ENCODE peak calls at places on chromosomes 2 and 18, in seven cellular contexts. One of them, this sample, is unnamed.
A peak's percentile ranks its signal among the peaks of the same experiment; 100 is the strongest.

GRCh38 chr2:10658041-10658913 is 31.5 kb downstream of the NOL10 start:
- DNase-seq in Peyer's patch: no peak
- DNase-seq in cardiac muscle cell: no peak
- DNase-seq in neural progenitor cell: no peak
- DNase-seq in naive thymus-derived CD4-positive, alpha-beta T cell: no peak
- DNase-seq in upper lobe of right lung: no peak
- DNase-seq in tibial artery: no peak
- DNase-seq in this sample: peak; percentile 59

GRCh38 chr18:60838677-60839076 is 466.1 kb upstream of the MC4R start:
- DNase-seq in cardiac muscle cell: no peak
- DNase-seq in upper lobe of right lung: no peak
- DNase-seq in tibial artery: no peak
- DNase-seq in Peyer's patch: no peak
- DNase-seq in neural progenitor cell: no peak
- DNase-seq in naive thymus-derived CD4-positive, alpha-beta T cell: no peak
- DNase-seq in this sample: no peak

GRCh38 chr18:54776282-54776977 is 51.8 kb upstream of the RAB27B start:
- DNase-seq in naive thymus-derived CD4-positive, alpha-beta T cell: no peak
- DNase-seq in upper lobe of right lung: no peak
- DNase-seq in cardiac muscle cell: no peak
- DNase-seq in Peyer's patch: no peak
- DNase-seq in tibial artery: no peak
- DNase-seq in neural progenitor cell: no peak
- DNase-seq in this sample: peak; percentile 99

GRCh38 chr18:44900627-44901026 is 219.9 kb downstream of the SETBP1 start:
- DNase-seq in neural progenitor cell: no peak
- DNase-seq in cardiac muscle cell: no peak
- DNase-seq in tibial artery: no peak
- DNase-seq in Peyer's patch: no peak
- DNase-seq in naive thymus-derived CD4-positive, alpha-beta T cell: no peak
- DNase-seq in upper lobe of right lung: no peak
- DNase-seq in this sample: no peak

GRCh38 chr2:32464441-32464840 is 107.6 kb downstream of the BIRC6 start:
- DNase-seq in neural progenitor cell: no peak
- DNase-seq in Peyer's patch: no peak
- DNase-seq in naive thymus-derived CD4-positive, alpha-beta T cell: no peak
- DNase-seq in cardiac muscle cell: no peak
- DNase-seq in tibial artery: no peak
- DNase-seq in upper lobe of right lung: no peak
- DNase-seq in this sample: peak; percentile 32

GRCh38 chr2:127610561-127610960 is 35.4 kb upstream of the GPR17 start:
- DNase-seq in upper lobe of right lung: peak; percentile 18
- DNase-seq in Peyer's patch: no peak
- DNase-seq in naive thymus-derived CD4-positive, alpha-beta T cell: no peak
- DNase-seq in cardiac muscle cell: no peak
- DNase-seq in tibial artery: no peak
- DNase-seq in neural progenitor cell: no peak
- DNase-seq in this sample: no peak

GRCh38 chr2:146964494-146964893 is 880.3 kb upstream of the ACVR2A start:
- DNase-seq in neural progenitor cell: no peak
- DNase-seq in tibial artery: no peak
- DNase-seq in naive thymus-derived CD4-positive, alpha-beta T cell: no peak
- DNase-seq in Peyer's patch: no peak
- DNase-seq in cardiac muscle cell: no peak
- DNase-seq in upper lobe of right lung: no peak
- DNase-seq in this sample: no peak

GRCh38 chr2:234949762-234950434 is 1.9 kb upstream of the SH3BP4 start:
- DNase-seq in naive thymus-derived CD4-positive, alpha-beta T cell: no peak
- DNase-seq in tibial artery: no peak
- DNase-seq in neural progenitor cell: no peak
- DNase-seq in Peyer's patch: no peak
- DNase-seq in cardiac muscle cell: no peak
- DNase-seq in upper lobe of right lung: no peak
- DNase-seq in this sample: peak; percentile 100

GRCh38 chr2:71788601-71789240 is 335.4 kb downstream of the DYSF start:
- DNase-seq in tibial artery: no peak
- DNase-seq in naive thymus-derived CD4-positive, alpha-beta T cell: no peak
- DNase-seq in Peyer's patch: no peak
- DNase-seq in neural progenitor cell: no peak
- DNase-seq in upper lobe of right lung: no peak
- DNase-seq in cardiac muscle cell: no peak
- DNase-seq in this sample: no peak

GRCh38 chr2:158127380-158127804 is 25.7 kb downstream of the UPP2 start:
- DNase-seq in naive thymus-derived CD4-positive, alpha-beta T cell: no peak
- DNase-seq in upper lobe of right lung: no peak
- DNase-seq in neural progenitor cell: no peak
- DNase-seq in Peyer's patch: no peak
- DNase-seq in cardiac muscle cell: no peak
- DNase-seq in tibial artery: no peak
- DNase-seq in this sample: no peak

GRCh38 chr2:173288561-173288960 is 66.1 kb upstream of the CDCA7 start:
- DNase-seq in tibial artery: no peak
- DNase-seq in naive thymus-derived CD4-positive, alpha-beta T cell: no peak
- DNase-seq in cardiac muscle cell: no peak
- DNase-seq in neural progenitor cell: no peak
- DNase-seq in Peyer's patch: no peak
- DNase-seq in upper lobe of right lung: no peak
- DNase-seq in this sample: peak; percentile 83

GRCh38 chr2:225354281-225354774 is 45.2 kb upstream of the NYAP2 start:
- DNase-seq in neural progenitor cell: peak; percentile 22
- DNase-seq in cardiac muscle cell: peak; percentile 86
- DNase-seq in upper lobe of right lung: no peak
- DNase-seq in Peyer's patch: no peak
- DNase-seq in naive thymus-derived CD4-positive, alpha-beta T cell: no peak
- DNase-seq in tibial artery: no peak
- DNase-seq in this sample: peak; percentile 92

GRCh38 chr2:41877114-41877513 is 170.7 kb upstream of the PKDCC start:
- DNase-seq in Peyer's patch: no peak
- DNase-seq in upper lobe of right lung: no peak
- DNase-seq in tibial artery: no peak
- DNase-seq in cardiac muscle cell: no peak
- DNase-seq in neural progenitor cell: no peak
- DNase-seq in naive thymus-derived CD4-positive, alpha-beta T cell: no peak
- DNase-seq in this sample: no peak

GRCh38 chr2:126676814-126677538 is 21.0 kb downstream of the GYPC start:
- DNase-seq in upper lobe of right lung: no peak
- DNase-seq in tibial artery: peak; percentile 40
- DNase-seq in neural progenitor cell: no peak
- DNase-seq in naive thymus-derived CD4-positive, alpha-beta T cell: no peak
- DNase-seq in cardiac muscle cell: no peak
- DNase-seq in Peyer's patch: no peak
- DNase-seq in this sample: no peak

GRCh38 chr2:213627835-213628234 is 343.6 kb downstream of the SPAG16 start:
- DNase-seq in cardiac muscle cell: no peak
- DNase-seq in upper lobe of right lung: no peak
- DNase-seq in neural progenitor cell: no peak
- DNase-seq in tibial artery: no peak
- DNase-seq in Peyer's patch: no peak
- DNase-seq in naive thymus-derived CD4-positive, alpha-beta T cell: no peak
- DNase-seq in this sample: no peak

GRCh38 chr2:74671479-74671878 is 17.4 kb downstream of the SEMA4F start:
- DNase-seq in neural progenitor cell: no peak
- DNase-seq in cardiac muscle cell: no peak
- DNase-seq in upper lobe of right lung: no peak
- DNase-seq in naive thymus-derived CD4-positive, alpha-beta T cell: no peak
- DNase-seq in Peyer's patch: no peak
- DNase-seq in tibial artery: no peak
- DNase-seq in this sample: peak; percentile 70

GRCh38 chr18:31510319-31510718 is 12.3 kb downstream of the DSG2 start:
- DNase-seq in Peyer's patch: no peak
- DNase-seq in tibial artery: no peak
- DNase-seq in upper lobe of right lung: no peak
- DNase-seq in cardiac muscle cell: no peak
- DNase-seq in naive thymus-derived CD4-positive, alpha-beta T cell: no peak
- DNase-seq in neural progenitor cell: no peak
- DNase-seq in this sample: peak; percentile 39

GRCh38 chr2:207467716-207468347 is 61.9 kb upstream of the CREB1 start:
- DNase-seq in upper lobe of right lung: no peak
- DNase-seq in neural progenitor cell: no peak
- DNase-seq in tibial artery: no peak
- DNase-seq in cardiac muscle cell: no peak
- DNase-seq in Peyer's patch: no peak
- DNase-seq in naive thymus-derived CD4-positive, alpha-beta T cell: no peak
- DNase-seq in this sample: peak; percentile 87

GRCh38 chr18:21458322-21458721 is 142.2 kb downstream of the ESCO1 start:
- DNase-seq in neural progenitor cell: no peak
- DNase-seq in tibial artery: peak; percentile 78
- DNase-seq in upper lobe of right lung: no peak
- DNase-seq in naive thymus-derived CD4-positive, alpha-beta T cell: no peak
- DNase-seq in Peyer's patch: no peak
- DNase-seq in cardiac muscle cell: no peak
- DNase-seq in this sample: no peak

GRCh38 chr2:11133936-11134320 is 21.3 kb upstream of the SLC66A3 start:
- DNase-seq in neural progenitor cell: no peak
- DNase-seq in Peyer's patch: no peak
- DNase-seq in cardiac muscle cell: no peak
- DNase-seq in tibial artery: no peak
- DNase-seq in naive thymus-derived CD4-positive, alpha-beta T cell: no peak
- DNase-seq in upper lobe of right lung: no peak
- DNase-seq in this sample: no peak

GRCh38 chr2:144354953-144355352 is 165.0 kb downstream of the ZEB2 start:
- DNase-seq in upper lobe of right lung: no peak
- DNase-seq in tibial artery: no peak
- DNase-seq in neural progenitor cell: no peak
- DNase-seq in naive thymus-derived CD4-positive, alpha-beta T cell: no peak
- DNase-seq in cardiac muscle cell: no peak
- DNase-seq in Peyer's patch: no peak
- DNase-seq in this sample: peak; percentile 65

GRCh38 chr2:121529439-121530209 is 1.1 kb upstream of the RNU4ATAC start:
- DNase-seq in cardiac muscle cell: peak; percentile 91
- DNase-seq in tibial artery: peak; percentile 80
- DNase-seq in upper lobe of right lung: no peak
- DNase-seq in Peyer's patch: peak; percentile 49
- DNase-seq in naive thymus-derived CD4-positive, alpha-beta T cell: no peak
- DNase-seq in neural progenitor cell: peak; percentile 85
- DNase-seq in this sample: peak; percentile 67

GRCh38 chr2:65430515-65431416 is 1.6 kb downstream of the SPRED2 start:
- DNase-seq in tibial artery: peak; percentile 74
- DNase-seq in Peyer's patch: peak; percentile 64
- DNase-seq in naive thymus-derived CD4-positive, alpha-beta T cell: peak; percentile 62
- DNase-seq in neural progenitor cell: peak; percentile 73
- DNase-seq in cardiac muscle cell: peak; percentile 71
- DNase-seq in upper lobe of right lung: peak; percentile 80
- DNase-seq in this sample: peak; percentile 44

GRCh38 chr2:10776231-10776977 is 36.2 kb downstream of the PDIA6 start:
- DNase-seq in Peyer's patch: no peak
- DNase-seq in upper lobe of right lung: peak; percentile 45
- DNase-seq in neural progenitor cell: no peak
- DNase-seq in tibial artery: peak; percentile 50
- DNase-seq in naive thymus-derived CD4-positive, alpha-beta T cell: no peak
- DNase-seq in cardiac muscle cell: no peak
- DNase-seq in this sample: no peak

GRCh38 chr18:50401888-50402287 is 27.0 kb downstream of the SKA1 start:
- DNase-seq in tibial artery: no peak
- DNase-seq in naive thymus-derived CD4-positive, alpha-beta T cell: no peak
- DNase-seq in Peyer's patch: no peak
- DNase-seq in neural progenitor cell: peak; percentile 34
- DNase-seq in cardiac muscle cell: peak; percentile 82
- DNase-seq in upper lobe of right lung: peak; percentile 85
- DNase-seq in this sample: peak; percentile 36

GRCh38 chr2:208280234-208280633 is 14.2 kb downstream of the PIKFYVE start:
- DNase-seq in Peyer's patch: no peak
- DNase-seq in neural progenitor cell: no peak
- DNase-seq in naive thymus-derived CD4-positive, alpha-beta T cell: no peak
- DNase-seq in upper lobe of right lung: no peak
- DNase-seq in tibial artery: no peak
- DNase-seq in cardiac muscle cell: no peak
- DNase-seq in this sample: no peak

GRCh38 chr2:174868916-174869315 is 104.6 kb upstream of the CHRNA1 start:
- DNase-seq in Peyer's patch: no peak
- DNase-seq in cardiac muscle cell: no peak
- DNase-seq in tibial artery: no peak
- DNase-seq in neural progenitor cell: no peak
- DNase-seq in upper lobe of right lung: no peak
- DNase-seq in naive thymus-derived CD4-positive, alpha-beta T cell: no peak
- DNase-seq in this sample: no peak

GRCh38 chr2:159484537-159484936 is 131.8 kb downstream of the BAZ2B start:
- DNase-seq in neural progenitor cell: no peak
- DNase-seq in cardiac muscle cell: no peak
- DNase-seq in tibial artery: no peak
- DNase-seq in upper lobe of right lung: no peak
- DNase-seq in naive thymus-derived CD4-positive, alpha-beta T cell: no peak
- DNase-seq in Peyer's patch: no peak
- DNase-seq in this sample: no peak

GRCh38 chr2:239225921-239226561 is 174.8 kb downstream of the HDAC4 start:
- DNase-seq in Peyer's patch: no peak
- DNase-seq in tibial artery: peak; percentile 62
- DNase-seq in cardiac muscle cell: no peak
- DNase-seq in neural progenitor cell: no peak
- DNase-seq in naive thymus-derived CD4-positive, alpha-beta T cell: no peak
- DNase-seq in upper lobe of right lung: no peak
- DNase-seq in this sample: peak; percentile 69

GRCh38 chr2:216081012-216081411 is 597 bp downstream of the PECR start:
- DNase-seq in tibial artery: no peak
- DNase-seq in neural progenitor cell: no peak
- DNase-seq in cardiac muscle cell: no peak
- DNase-seq in Peyer's patch: no peak
- DNase-seq in naive thymus-derived CD4-positive, alpha-beta T cell: no peak
- DNase-seq in upper lobe of right lung: no peak
- DNase-seq in this sample: no peak
- H3K4me1 ChIP-seq in tibial artery: no peaks in the 10 kb centered on the region
- H3K4me1 ChIP-seq in neural progenitor cell: peaks cover 46% of the 10 kb centered on the region
- H3K4me1 ChIP-seq in cardiac muscle cell: peaks cover 8% of the 10 kb centered on the region
- H3K4me1 ChIP-seq in Peyer's patch: peaks cover 8% of the 10 kb centered on the region
- H3K4me1 ChIP-seq in naive thymus-derived CD4-positive, alpha-beta T cell: peaks cover 52% of the 10 kb centered on the region
- H3K4me1 ChIP-seq in upper lobe of right lung: peaks cover 16% of the 10 kb centered on the region
- H3K4me1 ChIP-seq in this sample: no peaks in the 10 kb centered on the region

DNA sequence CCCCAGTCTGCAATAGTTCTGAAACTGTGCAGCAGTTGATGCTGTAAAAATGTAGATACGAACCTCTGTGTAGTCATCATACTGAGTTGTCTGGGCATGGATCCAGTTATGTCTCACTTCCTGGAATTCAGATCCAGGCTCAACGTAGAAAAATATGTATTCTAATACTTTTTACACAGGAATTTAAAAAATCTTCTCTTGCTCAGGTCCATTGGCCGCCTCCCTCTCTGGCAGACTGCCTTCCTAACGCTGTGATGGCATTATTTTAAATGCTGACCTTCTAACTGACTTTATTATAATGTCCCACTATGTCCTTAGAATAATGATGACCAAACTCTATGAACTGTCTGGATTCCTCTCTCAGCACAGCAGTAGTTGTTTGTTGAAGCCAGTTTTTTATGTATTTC is 119.6 kb downstream of the FEZ2 start:
- DNase-seq in Peyer's patch: no peak
- DNase-seq in cardiac muscle cell: no peak
- DNase-seq in upper lobe of right lung: no peak
- DNase-seq in naive thymus-derived CD4-positive, alpha-beta T cell: no peak
- DNase-seq in tibial artery: peak; percentile 73
- DNase-seq in neural progenitor cell: no peak
- DNase-seq in this sample: peak; percentile 93
- H3K4me1 ChIP-seq in Peyer's patch: no peaks in the 10 kb centered on the region
- H3K4me1 ChIP-seq in cardiac muscle cell: no peaks in the 10 kb centered on the region
- H3K4me1 ChIP-seq in upper lobe of right lung: peaks cover 25% of the 10 kb centered on the region
- H3K4me1 ChIP-seq in naive thymus-derived CD4-positive, alpha-beta T cell: no peaks in the 10 kb centered on the region
- H3K4me1 ChIP-seq in tibial artery: peaks cover 22% of the 10 kb centered on the region
- H3K4me1 ChIP-seq in neural progenitor cell: no peaks in the 10 kb centered on the region
- H3K4me1 ChIP-seq in this sample: peaks cover 39% of the 10 kb centered on the region

GRCh38 chr2:84970266-84970955 is 550 bp upstream of the KCMF1 start:
- DNase-seq in tibial artery: peak; percentile 77
- DNase-seq in upper lobe of right lung: peak; percentile 89
- DNase-seq in cardiac muscle cell: peak; percentile 77
- DNase-seq in neural progenitor cell: peak; percentile 81
- DNase-seq in Peyer's patch: peak; percentile 59
- DNase-seq in naive thymus-derived CD4-positive, alpha-beta T cell: peak; percentile 35
- DNase-seq in this sample: peak; percentile 45
- H3K4me1 ChIP-seq in tibial artery: peaks cover 22% of the 10 kb centered on the region
- H3K4me1 ChIP-seq in upper lobe of right lung: peaks cover 38% of the 10 kb centered on the region
- H3K4me1 ChIP-seq in cardiac muscle cell: peaks cover 19% of the 10 kb centered on the region
- H3K4me1 ChIP-seq in neural progenitor cell: peaks cover 28% of the 10 kb centered on the region
- H3K4me1 ChIP-seq in Peyer's patch: no peaks in the 10 kb centered on the region
- H3K4me1 ChIP-seq in naive thymus-derived CD4-positive, alpha-beta T cell: peaks cover 25% of the 10 kb centered on the region
- H3K4me1 ChIP-seq in this sample: no peaks in the 10 kb centered on the region

GRCh38 chr2:164182116-164182637 is 439.1 kb downstream of the GRB14 start:
- DNase-seq in tibial artery: no peak
- DNase-seq in naive thymus-derived CD4-positive, alpha-beta T cell: no peak
- DNase-seq in neural progenitor cell: peak; percentile 50
- DNase-seq in Peyer's patch: no peak
- DNase-seq in upper lobe of right lung: no peak
- DNase-seq in cardiac muscle cell: no peak
- DNase-seq in this sample: no peak
- H3K4me1 ChIP-seq in tibial artery: no peaks in the 10 kb centered on the region
- H3K4me1 ChIP-seq in naive thymus-derived CD4-positive, alpha-beta T cell: no peaks in the 10 kb centered on the region
- H3K4me1 ChIP-seq in neural progenitor cell: peaks cover 25% of the 10 kb centered on the region
- H3K4me1 ChIP-seq in Peyer's patch: no peaks in the 10 kb centered on the region
- H3K4me1 ChIP-seq in upper lobe of right lung: no peaks in the 10 kb centered on the region
- H3K4me1 ChIP-seq in cardiac muscle cell: no peaks in the 10 kb centered on the region
- H3K4me1 ChIP-seq in this sample: peaks cover 2% of the 10 kb centered on the region

This sample was measured in fibroblast of lung.